ENCODE peak calls at places on chromosomes 3 and 15, in six cellular contexts. One of them, this sample, is unnamed.

GRCh38 chr3:111768571-111769100 is 90.4 kb upstream of the PHLDB2 start:
- DNase-seq in fibroblast of lung: peak
- DNase-seq in K562: no peak
- DNase-seq in hepatocyte: peak
- DNase-seq in PC-9: peak
- DNase-seq in HepG2: peak
- DNase-seq in this sample: no peak

GRCh38 chr15:75156306-75157215 is 45.1 kb upstream of the C15orf39 start:
- DNase-seq in fibroblast of lung: no peak
- DNase-seq in K562: no peak
- DNase-seq in hepatocyte: no peak
- DNase-seq in PC-9: peak
- DNase-seq in HepG2: no peak
- DNase-seq in this sample: peak

GRCh38 chr3:128544190-128544589 is 51.2 kb upstream of the GATA2 start:
- DNase-seq in fibroblast of lung: no peak
- DNase-seq in K562: no peak
- DNase-seq in hepatocyte: no peak
- DNase-seq in PC-9: no peak
- DNase-seq in HepG2: no peak
- DNase-seq in this sample: no peak

GRCh38 chr3:55584030-55584429 is 96.9 kb upstream of the WNT5A start:
- DNase-seq in fibroblast of lung: no peak
- DNase-seq in K562: no peak
- DNase-seq in hepatocyte: no peak
- DNase-seq in PC-9: no peak
- DNase-seq in HepG2: no peak
- DNase-seq in this sample: no peak

GRCh38 chr3:139718415-139718814 is 40.6 kb upstream of the NMNAT3 start:
- DNase-seq in fibroblast of lung: peak
- DNase-seq in K562: no peak
- DNase-seq in hepatocyte: peak
- DNase-seq in PC-9: peak
- DNase-seq in HepG2: peak
- DNase-seq in this sample: peak

GRCh38 chr3:84922682-84923081 is 36.1 kb upstream of the CADM2 start:
- DNase-seq in fibroblast of lung: no peak
- DNase-seq in K562: no peak
- DNase-seq in hepatocyte: no peak
- DNase-seq in PC-9: no peak
- DNase-seq in HepG2: no peak
- DNase-seq in this sample: no peak

GRCh38 chr3:44885618-44886017 is 11.2 kb downstream of the TGM4 start:
- DNase-seq in fibroblast of lung: peak
- DNase-seq in K562: no peak
- DNase-seq in hepatocyte: peak
- DNase-seq in PC-9: peak
- DNase-seq in HepG2: peak
- DNase-seq in this sample: no peak

GRCh38 chr3:48125026-48125704 is 63.1 kb downstream of the CDC25A start:
- DNase-seq in fibroblast of lung: no peak
- DNase-seq in K562: no peak
- DNase-seq in hepatocyte: no peak
- DNase-seq in PC-9: peak
- DNase-seq in HepG2: no peak
- DNase-seq in this sample: peak

GRCh38 chr3:133038089-133038730 is at the start of gene TMEM108:
- DNase-seq in fibroblast of lung: peak
- DNase-seq in K562: peak
- DNase-seq in hepatocyte: peak
- DNase-seq in PC-9: no peak
- DNase-seq in HepG2: no peak
- DNase-seq in this sample: peak

GRCh38 chr15:70344666-70345065 is 246.9 kb upstream of the TLE3 start:
- DNase-seq in fibroblast of lung: no peak
- DNase-seq in K562: no peak
- DNase-seq in hepatocyte: no peak
- DNase-seq in PC-9: no peak
- DNase-seq in HepG2: no peak
- DNase-seq in this sample: no peak

GRCh38 chr3:1275495-1275894 is 182.7 kb downstream of the CNTN6 start:
- DNase-seq in fibroblast of lung: no peak
- DNase-seq in K562: no peak
- DNase-seq in hepatocyte: peak
- DNase-seq in PC-9: no peak
- DNase-seq in HepG2: no peak
- DNase-seq in this sample: peak

GRCh38 chr3:125003369-125003853 is 52.4 kb downstream of the HEG1 start:
- DNase-seq in fibroblast of lung: peak
- DNase-seq in K562: no peak
- DNase-seq in hepatocyte: peak
- DNase-seq in PC-9: no peak
- DNase-seq in HepG2: peak
- DNase-seq in this sample: no peak

GRCh38 chr3:8436667-8437287 is 64.8 kb upstream of the LMCD1 start:
- DNase-seq in fibroblast of lung: no peak
- DNase-seq in K562: no peak
- DNase-seq in hepatocyte: no peak
- DNase-seq in PC-9: no peak
- DNase-seq in HepG2: no peak
- DNase-seq in this sample: no peak

GRCh38 chr15:58115692-58116091 is 22.5 kb upstream of the AQP9 start:
- DNase-seq in fibroblast of lung: peak
- DNase-seq in K562: peak
- DNase-seq in hepatocyte: peak
- DNase-seq in PC-9: no peak
- DNase-seq in HepG2: peak
- DNase-seq in this sample: peak
- TF ChIP-seq CTCF in fibroblast of lung: peak
- TF ChIP-seq CTCF in K562: peak
- TF ChIP-seq CTCF in hepatocyte: peak
- TF ChIP-seq CTCF in PC-9: no peak
- TF ChIP-seq CTCF in HepG2: peak
- TF ChIP-seq CTCF in this sample: no peak

DNA sequence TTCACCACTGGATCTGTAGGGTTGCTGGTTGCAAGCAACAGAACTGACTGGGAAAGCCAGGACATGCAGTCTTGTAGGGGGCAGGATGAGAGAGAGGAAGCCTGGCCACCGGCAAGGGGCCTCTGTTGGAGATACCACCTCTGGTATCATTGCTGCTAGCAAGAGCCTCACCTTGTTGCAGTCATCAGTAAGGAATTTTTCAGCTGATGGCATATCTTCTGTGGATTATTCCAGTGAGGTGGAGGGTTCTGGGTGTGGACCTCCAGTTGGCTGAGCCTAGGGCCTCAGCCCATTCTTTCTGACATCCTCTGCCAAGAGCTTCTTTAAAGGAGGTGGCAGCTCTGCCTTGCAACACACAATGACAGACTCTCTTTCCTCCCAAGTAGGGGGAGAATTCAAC is 128.8 kb downstream of the AQP9 start:
- DNase-seq in fibroblast of lung: no peak
- DNase-seq in K562: no peak
- DNase-seq in hepatocyte: no peak
- DNase-seq in PC-9: peak
- DNase-seq in HepG2: no peak
- DNase-seq in this sample: no peak
- H2AFZ ChIP-seq in fibroblast of lung: no peak
- H2AFZ ChIP-seq in K562: no peak
- H2AFZ ChIP-seq in hepatocyte: no peak
- H2AFZ ChIP-seq in PC-9: no peak
- H2AFZ ChIP-seq in HepG2: no peak
- H2AFZ ChIP-seq in this sample: no peak

GRCh38 chr15:67082007-67082536 is 16.7 kb downstream of the SMAD3 start:
- DNase-seq in fibroblast of lung: no peak
- DNase-seq in K562: no peak
- DNase-seq in hepatocyte: no peak
- DNase-seq in PC-9: no peak
- DNase-seq in HepG2: no peak
- DNase-seq in this sample: no peak

GRCh38 chr15:67083135-67083766 is 17.8 kb downstream of the SMAD3 start:
- DNase-seq in fibroblast of lung: peak
- DNase-seq in K562: no peak
- DNase-seq in hepatocyte: no peak
- DNase-seq in PC-9: no peak
- DNase-seq in HepG2: no peak
- DNase-seq in this sample: no peak

GRCh38 chr15:67080118-67080899 is 14.9 kb downstream of the SMAD3 start:
- DNase-seq in fibroblast of lung: peak
- DNase-seq in K562: no peak
- DNase-seq in hepatocyte: no peak
- DNase-seq in PC-9: no peak
- DNase-seq in HepG2: no peak
- DNase-seq in this sample: no peak

GRCh38 chr15:67079361-67079760 is 14.0 kb downstream of the SMAD3 start:
- DNase-seq in fibroblast of lung: no peak
- DNase-seq in K562: no peak
- DNase-seq in hepatocyte: no peak
- DNase-seq in PC-9: no peak
- DNase-seq in HepG2: no peak
- DNase-seq in this sample: no peak

DNA sequence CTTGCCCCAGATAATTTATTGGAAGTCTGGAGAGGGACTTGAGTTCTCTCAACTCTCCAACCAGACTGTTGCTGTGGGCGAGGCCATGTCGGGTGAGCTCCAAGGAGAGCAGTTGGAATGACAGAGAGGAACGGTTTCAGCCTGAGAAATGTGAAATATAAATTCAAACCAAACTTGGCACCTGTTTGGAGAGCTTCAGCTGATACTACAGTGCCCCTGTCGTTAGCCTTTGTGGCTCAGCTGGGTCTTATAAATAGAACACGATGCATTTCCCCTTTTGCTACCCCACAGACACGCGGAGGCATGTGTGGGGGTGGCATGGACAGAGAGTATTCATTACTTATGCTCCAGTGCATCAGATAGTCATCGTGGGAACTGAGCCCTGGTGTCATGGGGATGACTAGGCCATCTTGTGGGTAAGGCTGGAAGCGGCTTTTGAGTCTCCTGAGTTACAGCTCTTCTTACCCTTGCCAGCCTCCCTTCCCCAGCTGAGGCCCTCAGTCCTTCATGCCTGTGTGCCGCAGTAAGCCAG is 15.6 kb downstream of the SMAD3 start:
- DNase-seq in fibroblast of lung: peak
- DNase-seq in K562: no peak
- DNase-seq in hepatocyte: no peak
- DNase-seq in PC-9: no peak
- DNase-seq in HepG2: no peak
- DNase-seq in this sample: no peak
- TF ChIP-seq CTCF in fibroblast of lung: peak
- TF ChIP-seq CTCF in K562: peak
- TF ChIP-seq CTCF in hepatocyte: no peak
- TF ChIP-seq CTCF in PC-9: no peak
- TF ChIP-seq CTCF in HepG2: peak
- TF ChIP-seq CTCF in this sample: peak

GRCh38 chr15:79673416-79674123 is 223.2 kb downstream of the MTHFS start:
- DNase-seq in fibroblast of lung: peak
- DNase-seq in K562: no peak
- DNase-seq in hepatocyte: no peak
- DNase-seq in PC-9: no peak
- DNase-seq in HepG2: no peak
- DNase-seq in this sample: peak
- H2AFZ ChIP-seq in fibroblast of lung: peak
- H2AFZ ChIP-seq in K562: no peak
- H2AFZ ChIP-seq in hepatocyte: no peak
- H2AFZ ChIP-seq in PC-9: no peak
- H2AFZ ChIP-seq in HepG2: no peak
- H2AFZ ChIP-seq in this sample: no peak

GRCh38 chr3:115549111-115549510 is 74.2 kb upstream of the GAP43 start:
- DNase-seq in fibroblast of lung: peak
- DNase-seq in K562: no peak
- DNase-seq in hepatocyte: no peak
- DNase-seq in PC-9: no peak
- DNase-seq in HepG2: no peak
- DNase-seq in this sample: no peak
- TF ChIP-seq CTCF in fibroblast of lung: no peak
- TF ChIP-seq CTCF in K562: no peak
- TF ChIP-seq CTCF in hepatocyte: no peak
- TF ChIP-seq CTCF in PC-9: no peak
- TF ChIP-seq CTCF in HepG2: no peak
- TF ChIP-seq CTCF in this sample: no peak